ENCODE peak calls at places on chromosomes 6 and 20, in four cellular contexts. Y, K, H and L are unnamed samples.

GRCh38 chr6:90701146-90701781 is 114.4 kb upstream of the MAP3K7 start:
- DNase-seq in H (peak), K (no peak), Y (no peak), L (no peak)

GRCh38 chr6:37160922-37161778 is 8.8 kb upstream of the PIM1 start:
- DNase-seq in K (no peak), H (no peak), Y (no peak), L (peak)

GRCh38 chr20:57902478-57902877 is 192.7 kb upstream of the PMEPA1 start:
- DNase-seq in Y (no peak), H (no peak), K (no peak), L (peak)

GRCh38 chr6:1310628-1311399 is 1.1 kb upstream of the FOXQ1 start:
- DNase-seq in Y (no peak), K (no peak), H (no peak), L (no peak)

GRCh38 chr6:33694401-33694931 is 17.0 kb downstream of the UQCC2 start:
- DNase-seq in K (no peak), Y (no peak), H (peak), L (peak)

GRCh38 chr6:138206862-138207261 is 11.4 kb downstream of the PBOV1 start:
- DNase-seq in K (no peak), Y (no peak), H (no peak), L (no peak)

GRCh38 chr6:47414517-47415167 is 62.9 kb upstream of the CD2AP start:
- DNase-seq in K (no peak), H (peak), Y (no peak), L (peak)

GRCh38 chr20:39960522-39961420 is 728.3 kb downstream of the MAFB start:
- DNase-seq in Y (no peak), K (peak), H (peak), L (peak)

GRCh38 chr6:7888587-7889357 is 21.8 kb downstream of the TXNDC5 start:
- DNase-seq in H (no peak), Y (no peak), K (no peak), L (no peak)

GRCh38 chr6:131368077-131368911 is 204.7 kb upstream of the ARG1 start:
- DNase-seq in Y (no peak), H (peak), K (no peak), L (peak)

GRCh38 chr6:41306187-41306854 is 19.8 kb upstream of the TREM1 start:
- DNase-seq in K (peak), H (peak), Y (no peak), L (peak)

GRCh38 chr6:31497595-31498476 is at the start of gene MICB:
- DNase-seq in H (peak), K (peak), Y (no peak), L (peak)

GRCh38 chr6:112680076-112680475 is 332.9 kb downstream of the RFPL4B start:
- DNase-seq in K (no peak), H (no peak), Y (no peak), L (peak)

GRCh38 chr6:25601797-25602679 is 50.0 kb upstream of the SCGN start:
- DNase-seq in H (peak), K (no peak), Y (peak), L (peak)

GRCh38 chr6:167569879-167570278 is 245.0 kb downstream of the TTLL2 start:
- DNase-seq in H (no peak), Y (no peak), K (no peak), L (no peak)

GRCh38 chr20:19964289-19965263 is 52.6 kb upstream of the NAA20 start:
- DNase-seq in K (peak), Y (peak), H (no peak), L (peak)

GRCh38 chr20:54123587-54124180 is 50.1 kb downstream of the CYP24A1 start:
- DNase-seq in Y (no peak), K (no peak), H (no peak), L (peak)

GRCh38 chr6:48744948-48745347 is 634.0 kb upstream of the PTCHD4 start:
- DNase-seq in Y (no peak), H (no peak), K (no peak), L (peak)

GRCh38 chr20:36315545-36316351 is 9.6 kb downstream of the DLGAP4 start:
- DNase-seq in K (no peak), H (no peak), Y (no peak), L (no peak)

GRCh38 chr6:72580281-72580940 is 41.5 kb upstream of the KCNQ5 start:
- DNase-seq in H (peak), K (no peak), Y (peak), L (peak)

GRCh38 chr6:113351183-113351834 is 505.8 kb upstream of the MARCKS start:
- DNase-seq in H (no peak), Y (peak), K (no peak), L (peak)

GRCh38 chr6:32415521-32416019 is 8.6 kb upstream of the BTNL2 start:
- DNase-seq in Y (peak), K (peak), H (peak), L (peak)

GRCh38 chr20:23260181-23260840 is 90.3 kb upstream of the NXT1 start:
- DNase-seq in K (no peak), Y (no peak), H (no peak), L (no peak)

GRCh38 chr6:97563529-97563928 is 280.5 kb upstream of the MMS22L start:
- DNase-seq in K (peak), Y (no peak), H (no peak), L (no peak)

GRCh38 chr6:127484207-127484858 is 25.1 kb upstream of the KIAA0408 start:
- DNase-seq in K (no peak), Y (no peak), H (peak), L (peak)

GRCh38 chr6:113381957-113382356 is 475.2 kb upstream of the MARCKS start:
- DNase-seq in K (peak), H (peak), Y (no peak), L (peak)

GRCh38 chr6:129671442-129672344 is 38.3 kb downstream of the ARHGAP18 start:
- DNase-seq in H (peak), K (no peak), Y (no peak), L (no peak)

GRCh38 chr6:157380458-157380778 is 572 bp upstream of the ZDHHC14 start:
- DNase-seq in K (no peak), H (no peak), Y (no peak), L (no peak)

GRCh38 chr20:50844430-50845100 is 49.7 kb downstream of the BCAS4 start:
- DNase-seq in K (no peak), Y (peak), H (no peak), L (peak)

GRCh38 chr6:169234634-169235033 is 19.0 kb downstream of the THBS2 start:
- DNase-seq in Y (no peak), H (no peak), K (no peak), L (no peak)

GRCh38 chr6:151375833-151376232 is 15.5 kb downstream of the ZBTB2 start:
- DNase-seq in K (no peak), Y (no peak), H (no peak), L (no peak)

GRCh38 chr20:43456809-43457639 is 672 bp upstream of the SRSF6 start:
- DNase-seq in H (peak), Y (peak), K (peak), L (peak)

GRCh38 chr6:135146160-135146920 is 34.8 kb upstream of the MYB start:
- DNase-seq in Y (no peak), H (peak), K (no peak), L (peak)

GRCh38 chr20:21528870-21529269 is 15.0 kb upstream of the NKX2-2 start:
- DNase-seq in K (no peak), H (no peak), Y (no peak), L (no peak)

GRCh38 chr6:8229913-8230312 is 127.6 kb upstream of the EEF1E1 start:
- DNase-seq in Y (no peak), H (no peak), K (no peak), L (no peak)

GRCh38 chr6:143634486-143634885 is 43.3 kb upstream of the PHACTR2 start:
- DNase-seq in Y (no peak), H (no peak), K (no peak), L (peak)

GRCh38 chr6:52419809-52420667 is at the start of gene EFHC1:
- DNase-seq in H (peak), Y (peak), K (peak), L (peak)

GRCh38 chr20:10427060-10427692 is 6.8 kb downstream of the MKKS start:
- DNase-seq in H (peak), Y (peak), K (peak), L (peak)

GRCh38 chr6:89508755-89509563 is 76.0 kb downstream of the ANKRD6 start:
- DNase-seq in H (no peak), K (no peak), Y (no peak), L (no peak)
- H3K4me3 ChIP-seq in H (no peak), K (no peak), Y (no peak), L (no peak)

DNA sequence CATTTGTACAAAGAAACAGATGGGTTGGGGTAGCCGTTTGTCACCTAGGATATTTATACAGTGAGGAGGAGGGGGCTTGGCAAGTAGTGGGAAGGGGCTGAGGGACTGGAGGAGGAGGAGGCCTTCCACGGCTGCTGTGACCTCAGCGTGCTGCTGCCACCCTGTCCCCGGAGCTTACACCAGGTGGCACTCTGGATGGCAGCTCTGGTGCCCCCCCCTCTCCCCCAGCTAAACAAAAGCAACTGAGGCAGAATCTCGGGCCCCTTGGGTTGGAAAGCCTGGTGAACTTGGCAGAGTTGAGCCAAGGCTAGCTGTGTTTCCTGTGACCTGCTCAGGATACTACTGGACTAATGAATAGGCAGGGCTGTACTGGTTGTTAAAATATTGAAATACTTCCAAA is 64.7 kb downstream of the CD40 start:
- DNase-seq in H (no peak), K (no peak), Y (no peak), L (no peak)
- TF ChIP-seq CTCF in H (no peak), K (no peak), Y (no peak), L (no peak)

GRCh38 chr6:75935473-75935793 is 137.0 kb downstream of the IMPG1 start:
- DNase-seq in H (no peak), K (no peak), Y (no peak), L (no peak)
- H3K4me3 ChIP-seq in H (peak), K (peak), Y (peak), L (peak)

DNA sequence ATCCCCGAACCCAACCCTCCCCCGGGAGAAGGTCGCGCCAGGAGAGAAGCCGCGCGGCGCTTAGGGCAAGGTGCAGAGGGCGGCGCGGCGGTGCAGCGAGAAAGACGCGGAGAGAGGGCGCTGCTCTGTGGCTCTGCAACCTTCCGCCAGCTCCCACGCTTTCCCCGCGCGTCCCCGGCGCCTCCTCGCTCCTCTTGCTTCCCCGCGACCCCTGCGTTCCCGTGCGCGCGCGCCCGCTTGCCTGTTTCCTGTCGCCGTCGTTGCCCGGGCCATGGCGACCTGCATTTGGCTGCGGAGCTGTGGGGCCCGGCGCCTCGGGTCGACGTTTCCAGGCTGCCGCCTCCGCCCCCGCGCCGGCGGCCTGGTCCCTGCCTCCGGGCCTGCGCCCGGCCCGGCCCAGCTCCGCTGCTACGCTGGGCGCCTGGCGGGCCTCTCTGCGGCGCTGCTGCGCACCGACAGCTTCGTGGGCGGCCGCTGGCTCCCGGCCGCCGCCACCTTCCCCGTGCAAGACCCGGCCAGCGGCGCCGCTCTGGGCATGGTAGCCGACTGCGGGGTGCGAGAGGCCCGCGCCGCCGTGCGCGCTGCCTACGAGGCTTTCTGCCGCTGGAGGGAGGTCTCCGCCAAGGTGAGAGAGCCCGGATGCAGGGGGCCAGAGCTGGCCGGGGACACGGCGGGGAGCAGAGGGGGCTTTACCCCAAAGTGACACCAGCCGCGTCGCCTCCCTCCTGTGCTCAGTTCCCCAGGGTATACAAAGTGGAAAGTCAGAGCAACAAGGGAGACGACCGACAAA is at the start of gene ALDH5A1:
- DNase-seq in Y (no peak), K (peak), H (peak), L (peak)
- TF ChIP-seq CTCF in Y (peak), K (peak), H (peak), L (peak)

GRCh38 chr6:44075137-44076015 is 51.9 kb downstream of the MRPL14 start:
- DNase-seq in K (no peak), Y (no peak), H (no peak), L (no peak)

GRCh38 chr6:44076016-44076365 is 51.3 kb downstream of the MRPL14 start:
- DNase-seq in K (no peak), H (no peak), Y (no peak), L (no peak)

GRCh38 chr6:44077201-44077946 is 49.9 kb downstream of the MRPL14 start:
- DNase-seq in Y (no peak), H (no peak), K (no peak), L (no peak)

GRCh38 chr6:44078219-44078794 is 48.9 kb downstream of the MRPL14 start:
- DNase-seq in H (no peak), K (no peak), Y (no peak), L (no peak)

DNA sequence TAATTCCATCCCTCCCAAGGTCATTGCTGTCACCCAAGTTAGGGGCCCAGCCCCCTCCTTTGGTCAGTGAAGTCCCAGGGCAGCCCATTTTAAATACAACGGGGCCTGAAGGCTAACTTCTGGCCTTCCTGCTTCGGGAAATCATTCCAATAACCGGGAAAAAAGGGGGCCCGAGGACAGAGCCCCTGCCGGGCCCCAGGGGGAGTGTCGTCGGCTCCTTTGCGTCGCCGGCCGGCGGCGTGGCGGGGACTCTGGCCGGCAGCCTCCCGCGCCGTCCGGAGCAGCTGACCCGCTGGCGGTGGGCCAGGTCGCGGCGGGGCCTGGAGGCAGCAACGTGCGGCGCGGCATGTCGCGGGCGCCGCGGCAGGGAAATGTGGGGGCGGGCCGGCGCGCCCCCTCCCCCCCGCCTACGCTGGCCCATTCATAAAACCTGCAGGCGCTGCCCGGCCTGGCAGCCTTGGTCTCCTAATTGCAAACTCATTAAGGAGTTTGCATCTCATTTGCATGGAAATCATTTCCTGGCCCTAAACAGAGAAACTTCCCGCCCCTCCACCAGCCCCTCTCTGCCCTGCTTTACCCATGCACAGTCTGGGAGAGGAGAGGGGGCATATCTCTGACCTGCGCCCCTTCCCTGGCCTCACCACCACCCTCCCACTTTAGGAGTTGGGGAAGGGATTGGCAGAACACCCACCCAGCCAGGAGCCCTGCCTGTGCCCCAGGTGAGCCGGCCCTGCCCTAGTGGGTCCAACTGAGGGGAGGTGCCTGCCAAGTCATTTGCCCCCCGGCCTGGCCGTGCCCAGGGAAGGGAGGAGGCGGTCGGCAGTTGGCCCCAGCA is 50.7 kb downstream of the MRPL14 start:
- DNase-seq in K (peak), Y (no peak), H (peak), L (peak)
- H3K4me3 ChIP-seq in K (peak), Y (no peak), H (peak), L (no peak)

DNA sequence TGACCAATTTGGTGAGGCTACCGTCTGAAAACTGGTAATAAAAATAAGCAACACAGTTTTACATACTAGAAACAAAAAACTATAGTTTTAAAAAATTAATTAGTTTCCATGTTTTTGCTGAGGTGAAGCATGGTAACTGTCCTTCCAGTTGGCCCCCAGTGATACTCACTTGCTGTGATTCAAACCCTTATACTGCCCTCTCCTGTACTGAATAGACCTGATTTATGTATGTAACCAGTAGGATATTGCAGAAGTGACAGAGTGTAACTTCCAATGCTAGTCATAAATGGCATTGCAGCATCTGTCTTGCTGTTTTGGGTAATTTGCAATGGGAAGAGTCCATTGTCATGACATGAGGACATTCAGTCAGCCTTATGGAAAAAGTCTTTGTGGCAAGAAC is 8.8 kb upstream of the CHD6 start:
- DNase-seq in K (no peak), Y (no peak), H (no peak), L (no peak)
- TF ChIP-seq CTCF in K (no peak), Y (no peak), H (no peak), L (no peak)

GRCh38 chr6:166365806-166366205 is 16.9 kb downstream of the MPC1 start:
- DNase-seq in K (no peak), H (no peak), Y (no peak), L (no peak)
- H3K4me3 ChIP-seq in K (no peak), H (no peak), Y (no peak), L (no peak)

GRCh38 chr6:107489636-107490567 is at the start of gene SOBP:
- DNase-seq in Y (no peak), H (peak), K (peak), L (peak)
- TF ChIP-seq CTCF in Y (no peak), H (no peak), K (no peak), L (no peak)

GRCh38 chr20:41248371-41249024 is 69.0 kb downstream of the ZHX3 start:
- DNase-seq in K (no peak), Y (no peak), H (no peak), L (peak)
- H3K4me3 ChIP-seq in K (no peak), Y (no peak), H (no peak), L (no peak)